ENCODE peak calls at places on chromosomes 12 and 14, in six cellular contexts. W is activated CD4-positive, CD25-positive, alpha-beta regulatory T cell; L is HCEC 1CT; S is BE2C; T is H4; Q is iPS-NIHi11. N is an unnamed sample.

GRCh38 chr14:32913725-32914124 is 25.0 kb upstream of the NPAS3 start:
- DNase-seq in W (no peak), L (no peak), S (no peak), T (no peak), Q (peak; percentile 11), N (no peak)

GRCh38 chr12:65277994-65278575 is 398 bp upstream of the MSRB3 start:
- DNase-seq in W (no peak), L (no peak), S (no peak), T (no peak), Q (peak; percentile 11), N (no peak)

GRCh38 chr12:94109154-94109553 is 39.2 kb upstream of the PLXNC1 start:
- DNase-seq in W (peak; percentile 18), L (peak; percentile 57), S (peak; percentile 16), T (no peak), Q (no peak), N (no peak)

GRCh38 chr12:115791331-115791730 is 486.2 kb downstream of the MED13L start:
- DNase-seq in W (no peak), L (no peak), S (no peak), T (no peak), Q (no peak), N (no peak)

GRCh38 chr14:23864856-23865255 is 88.7 kb upstream of the DHRS4 start:
- DNase-seq in W (no peak), L (no peak), S (no peak), T (no peak), Q (no peak), N (no peak)

GRCh38 chr12:96143392-96143791 is 50.8 kb upstream of the ELK3 start:
- DNase-seq in W (no peak), L (no peak), S (no peak), T (no peak), Q (no peak), N (no peak)

GRCh38 chr14:106586098-106586704 is 1059.8 kb downstream of the TMEM121 start:
- DNase-seq in W (peak; percentile 48), L (no peak), S (peak; percentile 60), T (no peak), Q (peak; percentile 21), N (no peak)

GRCh38 chr14:71621966-71622365 is 310.3 kb upstream of the RGS6 start:
- DNase-seq in W (no peak), L (no peak), S (no peak), T (no peak), Q (no peak), N (no peak)

GRCh38 chr14:32662234-32662633 is 276.4 kb upstream of the NPAS3 start:
- DNase-seq in W (no peak), L (peak; percentile 27), S (no peak), T (no peak), Q (no peak), N (no peak)

GRCh38 chr12:76444408-76444984 is 96.3 kb upstream of the BBS10 start:
- DNase-seq in W (no peak), L (no peak), S (no peak), T (no peak), Q (no peak), N (no peak)

GRCh38 chr14:100532154-100532915 is 54.9 kb downstream of the BEGAIN start:
- DNase-seq in W (no peak), L (no peak), S (peak; percentile 6), T (no peak), Q (peak; percentile 5), N (no peak)

GRCh38 chr14:60508707-60509437 is at the start of gene SIX6:
- DNase-seq in W (no peak), L (no peak), S (peak; percentile 25), T (no peak), Q (peak; percentile 78), N (no peak)

GRCh38 chr14:53501361-53502320 is 348.5 kb upstream of the DDHD1 start:
- DNase-seq in W (no peak), L (peak; percentile 75), S (no peak), T (peak; percentile 84), Q (no peak), N (no peak)

GRCh38 chr12:27555316-27555715 is 31.3 kb downstream of the PPFIBP1 start:
- DNase-seq in W (no peak), L (peak; percentile 45), S (no peak), T (no peak), Q (no peak), N (no peak)

GRCh38 chr12:54425696-54426095 is 6.6 kb upstream of the ITGA5 start:
- DNase-seq in W (no peak), L (peak; percentile 52), S (no peak), T (no peak), Q (no peak), N (no peak)

GRCh38 chr14:52033131-52033642 is 35.7 kb downstream of the NID2 start:
- DNase-seq in W (no peak), L (peak; percentile 43), S (no peak), T (peak; percentile 46), Q (no peak), N (no peak)

GRCh38 chr12:52122904-52123303 is 43.4 kb downstream of the SMIM41 start:
- DNase-seq in W (no peak), L (no peak), S (no peak), T (no peak), Q (no peak), N (no peak)

GRCh38 chr12:88144037-88144436 is 1.9 kb downstream of the TMTC3 start:
- DNase-seq in W (no peak), L (no peak), S (no peak), T (no peak), Q (no peak), N (peak; percentile 34)

GRCh38 chr14:89388853-89389252 is 28.2 kb downstream of the FOXN3 start:
- DNase-seq in W (no peak), L (no peak), S (no peak), T (no peak), Q (no peak), N (no peak)

GRCh38 chr12:11981174-11981733 is 89.5 kb upstream of the BCL2L14 start:
- DNase-seq in W (peak; percentile 13), L (no peak), S (no peak), T (no peak), Q (no peak), N (no peak)

GRCh38 chr12:77816196-77816595 is 14.5 kb upstream of the NAV3 start:
- DNase-seq in W (no peak), L (no peak), S (no peak), T (no peak), Q (no peak), N (no peak)

GRCh38 chr12:85531345-85531744 is 251.3 kb downstream of the ALX1 start:
- DNase-seq in W (no peak), L (no peak), S (no peak), T (no peak), Q (no peak), N (no peak)

GRCh38 chr12:29552324-29552927 is 54.9 kb upstream of the OVCH1 start:
- DNase-seq in W (peak; percentile 31), L (peak; percentile 63), S (peak; percentile 79), T (peak; percentile 69), Q (peak; percentile 77), N (peak; percentile 32)

GRCh38 chr12:102948941-102949352 is 8.5 kb upstream of the ASCL1 start:
- DNase-seq in W (peak; percentile 52), L (no peak), S (peak; percentile 78), T (peak; percentile 14), Q (peak; percentile 80), N (peak; percentile 12)

GRCh38 chr12:90908465-90908864 is 46.5 kb downstream of the CCER1 start:
- DNase-seq in W (no peak), L (peak; percentile 79), S (no peak), T (peak; percentile 5), Q (no peak), N (peak; percentile 26)

GRCh38 chr12:49733219-49734017 is 7.9 kb upstream of the TMBIM6 start:
- DNase-seq in W (no peak), L (no peak), S (peak; percentile 18), T (no peak), Q (peak; percentile 51), N (no peak)

GRCh38 chr12:113589437-113589836 is 117.8 kb upstream of the LHX5 start:
- DNase-seq in W (no peak), L (no peak), S (no peak), T (no peak), Q (no peak), N (no peak)

GRCh38 chr14:80621701-80622100 is 319.8 kb downstream of the CEP128 start:
- DNase-seq in W (no peak), L (peak; percentile 88), S (no peak), T (peak; percentile 39), Q (no peak), N (no peak)